ENCODE peak calls at places on chromosomes 4 and X, in ten cellular contexts. C is CD4-positive, alpha-beta T cell; L is keratinocyte; M is thyroid gland; V is breast epithelium; H is foreskin keratinocyte; G is suprapubic skin; K is cardiac muscle cell; I is CD8-positive, alpha-beta T cell; X is H9. N is an unnamed sample.

GRCh38 chr4:7358100-7358735 is 76.5 kb downstream of the PSAPL1 start:
- DNase-seq in G (no peak), L (no peak), K (no peak), C (no peak), X (no peak), H (peak), M (peak), I (no peak), V (no peak), N (peak)

GRCh38 chr4:22356996-22357596 is 158.8 kb downstream of the ADGRA3 start:
- DNase-seq in K (peak), X (no peak), I (no peak), L (no peak), C (no peak), G (no peak), V (no peak), M (no peak), H (no peak), N (no peak)

GRCh38 chrX:47561653-47562151 is 697 bp downstream of the ARAF start:
- DNase-seq in I (no peak), K (no peak), M (no peak), G (no peak), H (no peak), V (no peak), L (no peak), X (no peak), C (no peak), N (no peak)

GRCh38 chrX:16628954-16629595 is 20.9 kb upstream of the S100G start:
- DNase-seq in H (no peak), X (peak), I (no peak), C (no peak), M (no peak), G (no peak), K (peak), L (no peak), V (no peak), N (no peak)

GRCh38 chrX:103861200-103861599 is 29.1 kb upstream of the RAB9B start:
- DNase-seq in V (no peak), C (no peak), H (no peak), X (no peak), G (no peak), L (no peak), K (no peak), I (no peak), M (no peak), N (peak)

GRCh38 chr4:163200950-163201349 is 34.3 kb upstream of the NAF1 start:
- DNase-seq in X (no peak), I (no peak), G (no peak), C (no peak), K (no peak), V (no peak), M (no peak), L (no peak), H (no peak), N (no peak)

GRCh38 chrX:67544871-67545771 is 1.3 kb downstream of the AR start:
- DNase-seq in C (no peak), X (peak), H (no peak), K (no peak), I (no peak), V (no peak), M (peak), G (peak), L (no peak), N (no peak)

GRCh38 chr4:8912506-8912905 is 40.9 kb upstream of the HMX1 start:
- DNase-seq in L (no peak), I (no peak), X (no peak), V (peak), M (no peak), C (no peak), K (no peak), H (no peak), G (no peak), N (no peak)

GRCh38 chr4:173370130-173370476 is 651 bp upstream of the SAP30 start:
- DNase-seq in H (no peak), I (peak), V (peak), M (peak), C (no peak), G (peak), K (no peak), X (no peak), L (no peak), N (no peak)

GRCh38 chr4:71377561-71377960 is 38.7 kb downstream of the SLC4A4 start:
- DNase-seq in I (no peak), G (no peak), M (no peak), K (no peak), V (no peak), H (peak), L (no peak), X (no peak), C (no peak), N (peak)

GRCh38 chr4:17168571-17168970 is 270.1 kb upstream of the LDB2 start:
- DNase-seq in X (no peak), K (no peak), G (no peak), L (no peak), C (no peak), I (no peak), H (no peak), M (no peak), V (no peak), N (no peak)

GRCh38 chr4:108155373-108155772 is 13.4 kb downstream of the LEF1 start:
- DNase-seq in G (no peak), X (peak), M (no peak), H (no peak), C (no peak), L (no peak), K (peak), V (no peak), I (peak), N (no peak)

GRCh38 chrX:8632949-8633348 is 99.0 kb downstream of the ANOS1 start:
- DNase-seq in C (no peak), M (peak), X (no peak), I (no peak), G (no peak), L (no peak), K (peak), H (no peak), V (no peak), N (no peak)

GRCh38 chr4:153222790-153223417 is 18.7 kb downstream of the TRIM2 start:
- DNase-seq in L (no peak), K (peak), I (peak), X (peak), G (peak), V (peak), M (peak), H (no peak), C (peak), N (peak)

GRCh38 chr4:182809417-182810102 is 107.6 kb downstream of the DCTD start:
- DNase-seq in L (peak), X (no peak), G (no peak), H (no peak), K (no peak), C (no peak), M (peak), V (no peak), I (no peak), N (peak)

GRCh38 chrX:119427024-119427794 is 28.1 kb downstream of the SLC25A43 start:
- DNase-seq in V (no peak), G (no peak), C (no peak), X (no peak), H (no peak), K (no peak), L (no peak), M (no peak), I (peak), N (no peak)

GRCh38 chrX:114964374-114964773 is 53.0 kb downstream of the IL13RA2 start:
- DNase-seq in G (no peak), C (no peak), X (no peak), M (no peak), K (no peak), I (no peak), L (no peak), H (no peak), V (no peak), N (no peak)
- H3K27ac ChIP-seq in G (no peak), C (no peak), X (no peak), M (no peak), K (no peak), I (no peak), L (no peak), H (no peak), V (no peak), N (no peak)

DNA sequence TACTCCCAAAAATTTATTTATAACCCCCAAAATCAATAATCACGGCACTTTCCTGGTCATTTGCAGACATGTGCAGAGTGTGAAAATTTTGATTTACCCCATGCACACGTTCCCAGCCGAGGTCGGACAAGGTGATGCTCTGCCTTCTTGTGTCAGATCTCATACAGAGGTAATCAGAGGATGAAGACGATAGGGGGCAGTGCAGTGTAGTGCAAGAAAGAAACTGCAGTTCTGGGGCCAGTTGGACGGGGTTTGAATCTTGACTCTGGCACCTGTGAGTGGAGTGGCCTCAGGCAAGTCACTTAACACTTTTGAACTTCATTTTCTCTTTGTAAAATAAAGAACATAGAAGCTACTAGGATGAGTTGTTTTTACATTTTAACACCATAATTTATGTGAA is 88.4 kb downstream of the FRMPD3 start:
- DNase-seq in X (peak), L (peak), H (no peak), G (no peak), M (no peak), C (no peak), I (peak), V (no peak), K (peak), N (peak)
- TF ChIP-seq CTCF in X (peak), L (peak), H (peak), G (peak), M (no peak), C (no peak), I (no peak), V (no peak), K (peak), N (no peak)

DNA sequence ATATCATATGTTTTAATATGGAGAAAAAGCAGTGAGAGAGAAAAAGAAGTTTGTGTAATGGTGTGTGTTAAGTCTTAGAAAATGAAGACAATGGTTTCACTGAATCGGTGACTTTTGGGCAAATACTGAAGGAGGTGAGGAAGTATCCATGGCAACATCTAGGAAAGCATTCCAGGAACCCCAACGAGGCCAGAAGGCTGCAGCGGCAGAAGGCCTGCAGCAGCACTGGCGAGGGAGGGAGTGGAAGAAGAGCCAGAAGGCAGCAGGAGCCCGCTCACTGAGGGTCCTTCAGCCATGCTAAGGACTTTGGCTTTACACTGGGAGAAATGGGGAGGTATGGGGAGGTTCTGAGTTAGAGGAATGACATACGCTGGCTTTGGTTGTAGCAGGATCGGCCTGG is 26.8 kb downstream of the COQ2 start:
- DNase-seq in M (no peak), X (no peak), G (no peak), V (no peak), H (no peak), L (no peak), I (no peak), K (no peak), C (no peak), N (no peak)
- H3K27ac ChIP-seq in M (no peak), X (no peak), G (no peak), V (no peak), H (no peak), L (no peak), I (no peak), K (no peak), C (no peak), N (peak)

DNA sequence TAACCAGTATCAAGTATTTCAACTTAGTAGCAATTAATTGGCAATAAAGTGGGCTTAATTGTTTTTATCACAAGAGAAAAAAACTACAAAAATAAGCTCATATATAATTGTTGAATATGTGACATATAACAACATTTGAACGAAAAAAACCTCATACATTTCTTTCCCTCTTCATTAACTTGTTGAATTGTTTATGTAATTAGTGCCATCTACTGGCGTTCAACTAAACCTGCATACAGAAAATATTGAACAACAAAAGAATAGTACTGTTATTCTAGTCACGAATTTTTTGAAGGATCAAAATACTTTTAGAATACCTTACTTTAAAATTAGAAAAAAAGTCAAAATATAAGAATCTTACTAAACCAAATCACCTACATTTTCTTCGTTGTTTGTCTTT is 586.5 kb upstream of the FTHL17 start:
- DNase-seq in C (no peak), G (no peak), V (no peak), K (peak), L (no peak), I (no peak), M (no peak), X (no peak), H (no peak), N (peak)
- TF ChIP-seq CTCF in C (no peak), G (peak), V (peak), K (peak), L (no peak), I (no peak), M (peak), X (peak), H (peak), N (peak)

DNA sequence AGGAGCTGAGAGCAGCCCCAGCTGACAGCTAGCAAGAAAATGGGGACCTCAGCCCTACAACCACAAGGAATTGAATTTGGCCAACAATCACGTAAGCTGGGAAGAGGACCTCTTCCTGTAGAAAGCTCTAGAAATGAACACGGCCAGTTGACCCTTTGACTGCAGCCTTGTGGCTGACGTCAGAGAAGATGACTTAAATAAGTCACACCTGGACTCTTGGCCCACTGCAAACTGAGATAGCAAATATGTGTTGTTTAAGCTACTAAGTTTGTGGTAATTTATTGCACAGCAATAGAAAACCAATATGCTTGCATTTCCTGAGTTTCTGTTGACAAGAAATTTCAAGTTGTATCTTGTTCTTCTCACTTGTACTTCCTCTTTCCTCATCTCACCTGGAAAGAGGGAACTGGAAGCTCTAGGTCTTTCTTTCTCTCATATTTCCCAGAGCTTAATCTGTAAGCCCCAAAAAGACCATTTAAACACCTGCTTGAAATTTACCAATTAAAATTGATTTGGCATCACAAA is 18.8 kb downstream of the PRKG2 start:
- DNase-seq in V (no peak), I (no peak), H (peak), K (no peak), M (no peak), G (no peak), X (no peak), C (no peak), L (no peak), N (no peak)
- H3K27ac ChIP-seq in V (no peak), I (no peak), H (no peak), K (no peak), M (no peak), G (no peak), X (no peak), C (no peak), L (no peak), N (no peak)

GRCh38 chr4:69749771-69750170 is 10.6 kb downstream of the SULT1B1 start:
- DNase-seq in M (no peak), C (no peak), K (no peak), G (no peak), H (peak), V (no peak), X (no peak), I (no peak), L (no peak), N (peak)

GRCh38 chr4:69744157-69744478 is 16.3 kb downstream of the SULT1B1 start:
- DNase-seq in X (no peak), H (no peak), G (no peak), L (no peak), V (no peak), C (no peak), K (no peak), M (no peak), I (no peak), N (no peak)

GRCh38 chr4:69750346-69750745 is 10.1 kb downstream of the SULT1B1 start:
- DNase-seq in K (no peak), G (no peak), L (no peak), H (peak), X (no peak), M (no peak), I (no peak), V (no peak), C (no peak), N (peak)

GRCh38 chr4:69743476-69744156 is 16.8 kb downstream of the SULT1B1 start:
- DNase-seq in L (no peak), H (no peak), G (no peak), V (no peak), M (no peak), K (no peak), I (no peak), C (no peak), X (no peak), N (no peak)

DNA sequence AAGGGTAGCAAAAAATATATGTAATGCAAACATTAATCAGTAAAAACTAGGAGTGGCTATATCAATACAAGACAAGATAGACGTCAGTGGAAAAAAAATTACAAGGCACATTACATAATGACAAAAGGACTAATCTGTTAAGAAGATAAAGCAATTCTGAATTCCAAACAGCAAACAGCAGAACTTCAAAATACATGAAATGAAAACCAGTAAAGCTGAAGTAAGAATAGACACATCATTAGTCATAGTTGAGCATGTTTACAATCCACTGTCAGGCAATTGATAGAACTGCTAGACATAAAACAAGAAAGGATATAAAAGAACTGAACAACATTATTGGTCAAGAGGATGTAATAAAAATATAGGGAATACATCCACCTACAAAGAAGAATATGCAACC is 12.2 kb downstream of the SULT1B1 start:
- DNase-seq in V (no peak), M (no peak), X (no peak), H (peak), G (no peak), C (no peak), K (no peak), I (no peak), L (no peak), N (peak)
- TF ChIP-seq CTCF in V (no peak), M (no peak), X (no peak), H (no peak), G (no peak), C (no peak), K (no peak), I (no peak), L (no peak), N (no peak)

DNA sequence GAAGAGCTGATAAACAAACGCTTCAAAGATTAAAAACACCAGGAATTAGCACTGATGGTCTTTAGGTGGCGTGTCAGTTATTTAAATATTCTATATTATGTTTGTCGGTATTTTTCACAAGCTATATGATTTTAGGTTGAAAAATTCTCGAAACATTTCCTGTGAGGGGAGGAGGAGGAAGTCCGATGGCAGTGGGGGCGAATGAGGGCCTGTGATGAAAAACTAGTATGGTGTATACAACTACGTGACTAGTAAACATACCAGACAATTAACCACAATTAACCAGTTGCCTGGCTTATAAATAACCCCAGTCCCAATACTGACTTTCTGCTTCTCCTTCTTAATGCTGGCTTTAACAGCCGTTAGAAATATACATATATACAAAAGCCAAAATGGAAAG is 612 bp upstream of the NAP1L2 start:
- DNase-seq in G (no peak), M (no peak), H (no peak), C (peak), K (no peak), X (no peak), V (no peak), L (no peak), I (no peak), N (no peak)
- H3K27ac ChIP-seq in G (no peak), M (peak), H (no peak), C (no peak), K (no peak), X (no peak), V (no peak), L (no peak), I (peak), N (no peak)

GRCh38 chr4:102572452-102572851 is 71.3 kb downstream of the NFKB1 start:
- DNase-seq in K (no peak), V (no peak), L (no peak), H (no peak), X (no peak), I (no peak), C (no peak), G (no peak), M (no peak), N (no peak)

GRCh38 chr4:102575369-102576129 is 74.4 kb downstream of the NFKB1 start:
- DNase-seq in G (no peak), H (no peak), V (no peak), K (no peak), M (no peak), I (no peak), C (no peak), L (no peak), X (no peak), N (no peak)

GRCh38 chr4:102578270-102578669 is 77.1 kb downstream of the NFKB1 start:
- DNase-seq in L (no peak), V (no peak), C (no peak), I (no peak), M (no peak), G (no peak), K (no peak), X (no peak), H (no peak), N (no peak)

GRCh38 chr4:102578819-102579218 is 77.7 kb downstream of the NFKB1 start:
- DNase-seq in H (no peak), M (no peak), C (no peak), I (no peak), X (peak), G (no peak), K (peak), L (no peak), V (no peak), N (no peak)

DNA sequence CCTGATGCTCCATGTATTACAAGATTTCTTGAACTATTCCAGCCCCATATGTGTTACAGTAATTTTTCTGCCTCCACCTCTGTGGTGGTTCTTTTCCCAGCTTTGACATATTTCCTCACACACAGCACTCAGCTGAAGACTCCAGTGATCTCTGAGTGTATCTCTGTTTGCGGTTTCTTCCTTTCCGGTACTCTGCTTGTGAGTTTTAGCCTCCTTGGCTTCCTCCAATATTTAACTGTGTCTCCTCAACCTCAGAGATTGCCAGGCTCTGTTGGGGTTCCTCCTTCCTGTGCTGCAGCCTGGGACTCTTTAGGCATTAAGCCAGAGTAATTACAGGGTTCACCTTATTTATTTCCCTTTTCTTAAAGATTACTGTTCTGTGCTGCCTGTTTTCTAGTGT is 73.2 kb downstream of the NFKB1 start:
- DNase-seq in M (no peak), X (no peak), I (no peak), H (no peak), G (no peak), K (no peak), V (no peak), L (no peak), C (no peak), N (no peak)
- TF ChIP-seq CTCF in M (no peak), X (no peak), I (no peak), H (no peak), G (no peak), K (no peak), V (no peak), L (no peak), C (no peak), N (no peak)